ENCODE peak calls at places on chromosomes 3 and 15, in four cellular contexts. A is GM12878, X is HepG2, L is SK-N-SH. P is an unnamed sample.
A peak's percentile ranks its signal among the peaks of the same experiment; 100 is the strongest.

GRCh38 chr3:13122101-13123055 is 49.1 kb upstream of the IQSEC1 start:
- DNase-seq in A (no peak), X (no peak), L (no peak), P (no peak)

GRCh38 chr15:51374131-51374530 is 32.7 kb downstream of the GLDN start:
- DNase-seq in A (no peak), X (no peak), L (peak; percentile 57), P (no peak)

GRCh38 chr3:84108442-84108971 is 850.3 kb upstream of the CADM2 start:
- DNase-seq in A (no peak), X (peak; percentile 30), L (no peak), P (no peak)

GRCh38 chr15:41085029-41085428 is 31.1 kb downstream of the INO80 start:
- DNase-seq in A (no peak), X (no peak), L (no peak), P (no peak)

GRCh38 chr3:150544726-150545125 is 1.6 kb downstream of the SERP1 start:
- DNase-seq in A (no peak), X (peak; percentile 12), L (no peak), P (no peak)

GRCh38 chr15:78951841-78952238 is 7.0 kb upstream of the CTSH start:
- DNase-seq in A (no peak), X (peak; percentile 85), L (no peak), P (no peak)

GRCh38 chr15:57509121-57509520 is 82.6 kb upstream of the MYZAP start:
- DNase-seq in A (no peak), X (no peak), L (no peak), P (no peak)

GRCh38 chr3:191376742-191377141 is 46.4 kb upstream of the UTS2B start:
- DNase-seq in A (no peak), X (no peak), L (no peak), P (no peak)

GRCh38 chr3:16372362-16373269 is 107.6 kb downstream of the OXNAD1 start:
- DNase-seq in A (peak; percentile 89), X (no peak), L (no peak), P (no peak)

GRCh38 chr3:167493240-167493639 is 19.4 kb upstream of the SERPINI2 start:
- DNase-seq in A (no peak), X (peak; percentile 22), L (peak; percentile 2), P (no peak)

GRCh38 chr15:53535886-53536285 is 223.6 kb downstream of the WDR72 start:
- DNase-seq in A (no peak), X (no peak), L (no peak), P (no peak)

GRCh38 chr15:52710050-52710709 is 31.0 kb upstream of the ATOSA start:
- DNase-seq in A (peak; percentile 8), X (no peak), L (no peak), P (no peak)

GRCh38 chr15:93241696-93242585 is 152.9 kb upstream of the RGMA start:
- DNase-seq in A (no peak), X (no peak), L (no peak), P (no peak)

GRCh38 chr15:38758001-38758400 is 193.4 kb upstream of the RASGRP1 start:
- DNase-seq in A (no peak), X (no peak), L (peak; percentile 21), P (no peak)

GRCh38 chr3:160968731-160969130 is 136.4 kb downstream of the B3GALNT1 start:
- DNase-seq in A (no peak), X (no peak), L (no peak), P (no peak)

GRCh38 chr3:134453631-134454030 is 32.2 kb downstream of the ANAPC13 start:
- DNase-seq in A (no peak), X (no peak), L (peak; percentile 20), P (no peak)

GRCh38 chr3:123315271-123315595 is 113.5 kb downstream of the SEC22A start:
- DNase-seq in A (no peak), X (no peak), L (no peak), P (no peak)

GRCh38 chr15:39434751-39435238 is 146.1 kb upstream of the THBS1 start:
- DNase-seq in A (no peak), X (peak; percentile 98), L (no peak), P (no peak)

GRCh38 chr3:117903226-117903625 is 1131.4 kb downstream of the IGSF11 start:
- DNase-seq in A (no peak), X (no peak), L (no peak), P (no peak)

GRCh38 chr3:164377466-164377865 is 700.8 kb downstream of the SI start:
- DNase-seq in A (no peak), X (no peak), L (no peak), P (no peak)

GRCh38 chr15:55917881-55918296 is 75.5 kb downstream of the NEDD4 start:
- DNase-seq in A (no peak), X (peak; percentile 58), L (peak; percentile 23), P (no peak)

GRCh38 chr3:102129774-102130608 is 280.7 kb downstream of the NFKBIZ start:
- DNase-seq in A (no peak), X (no peak), L (no peak), P (no peak)

GRCh38 chr15:87746333-87746732 is 510.2 kb downstream of the NTRK3 start:
- DNase-seq in A (no peak), X (no peak), L (no peak), P (no peak)
- TF ChIP-seq POLR2AphosphoS5 in A (no peak), X (no peak), L (no peak), P (no peak)

DNA sequence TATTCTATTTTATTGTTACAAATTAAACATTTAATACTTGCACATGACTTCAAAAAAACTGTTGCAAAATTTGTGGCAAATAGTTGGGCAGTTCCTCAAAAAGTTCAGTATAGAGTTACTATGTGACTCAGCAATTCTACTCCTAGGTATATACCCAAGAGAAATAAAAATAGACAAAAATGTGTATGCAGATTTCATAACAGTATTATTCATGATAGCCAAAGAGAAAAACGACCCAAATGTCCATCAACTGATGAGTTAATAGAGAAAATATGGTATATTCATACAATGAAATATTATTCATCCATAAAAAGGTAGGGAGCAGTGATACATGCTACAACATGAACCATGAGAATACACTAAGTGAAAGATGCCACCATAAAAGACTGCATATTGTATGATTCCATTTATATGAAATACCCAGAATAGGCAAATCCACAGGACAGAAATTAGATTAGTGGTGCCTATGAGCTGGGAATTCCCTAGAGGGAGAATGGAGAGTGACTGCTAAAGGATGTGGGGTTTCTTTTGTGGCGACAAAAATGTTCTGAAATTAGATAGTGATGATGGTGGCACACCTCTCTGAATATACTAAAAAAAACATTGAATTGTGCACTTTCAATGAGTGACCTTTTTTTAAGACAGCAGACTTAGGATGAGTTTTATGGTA is 31.6 kb upstream of the CLASP2 start:
- DNase-seq in A (no peak), X (no peak), L (no peak), P (no peak)
- TF ChIP-seq TAF1 in A (no peak), X (no peak), L (no peak), P (no peak)

DNA sequence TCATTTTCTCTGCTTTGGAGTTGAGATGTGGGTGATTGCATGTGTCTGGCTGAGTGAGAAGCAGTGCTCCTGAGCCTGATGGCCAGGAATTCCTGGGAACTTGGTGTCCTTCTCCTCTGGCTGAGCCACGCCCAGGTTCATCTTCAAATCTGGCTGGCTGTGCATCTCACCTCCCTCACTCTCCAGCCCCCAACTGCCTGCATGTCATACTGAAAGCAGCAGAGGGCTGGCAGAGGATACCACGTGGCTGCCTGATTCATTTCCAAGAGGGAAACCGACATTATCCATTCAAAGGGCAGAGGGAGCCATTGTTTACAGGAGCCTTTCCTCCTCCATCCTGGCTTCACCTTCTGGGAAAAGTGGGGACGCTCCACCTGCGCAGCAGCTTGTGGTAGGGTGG is 57.4 kb downstream of the ABHD5 start:
- DNase-seq in A (no peak), X (no peak), L (no peak), P (no peak)
- TF ChIP-seq POLR2AphosphoS5 in A (no peak), X (no peak), L (no peak), P (no peak)

GRCh38 chr15:32651229-32651837 is 9.8 kb downstream of the SCG5 start:
- DNase-seq in A (no peak), X (peak; percentile 48), L (peak; percentile 71), P (peak; percentile 58)
- TF ChIP-seq TAF1 in A (no peak), X (no peak), L (no peak), P (no peak)

P was measured in GM12891.